ENCODE peak calls at places on chromosomes 7 and 10, in five cellular contexts. C, Y, P, H and Q are unnamed samples. For H3K36me3 and H3K9me3, the result is how much of the 10 kb centered on the place peaks cover.

GRCh38 chr7:11830582-11831382 is 1.2 kb downstream of the THSD7A start:
- DNase-seq in C (no peak), Y (no peak), P (no peak), H (no peak), Q (no peak)

GRCh38 chr7:43625453-43625852 is 42.5 kb downstream of the STK17A start:
- DNase-seq in C (no peak), Y (no peak), P (no peak), H (no peak), Q (no peak)

GRCh38 chr7:6446977-6447588 is 671 bp downstream of the DAGLB start:
- DNase-seq in C (peak), Y (peak), P (peak), H (peak), Q (peak)

GRCh38 chr10:48240196-48240595 is 34.3 kb downstream of the FRMPD2 start:
- DNase-seq in C (no peak), Y (no peak), P (no peak), H (no peak), Q (no peak)

GRCh38 chr7:8217200-8218068 is 44.5 kb downstream of the ICA1 start:
- DNase-seq in C (peak), Y (no peak), P (no peak), H (no peak), Q (no peak)

GRCh38 chr7:43700059-43700501 is 29.2 kb downstream of the COA1 start:
- DNase-seq in C (no peak), Y (no peak), P (no peak), H (no peak), Q (no peak)

GRCh38 chr10:114876602-114877300 is 55.2 kb downstream of the FHIP2A start:
- DNase-seq in C (peak), Y (peak), P (peak), H (peak), Q (peak)

GRCh38 chr10:49776851-49777250 is 14.7 kb upstream of the OGDHL start:
- DNase-seq in C (no peak), Y (no peak), P (no peak), H (no peak), Q (no peak)

GRCh38 chr7:28528899-28529298 is 116.6 kb downstream of the CREB5 start:
- DNase-seq in C (peak), Y (no peak), P (no peak), H (no peak), Q (no peak)

GRCh38 chr10:71396714-71397339 is at the start of gene CDH23:
- DNase-seq in C (peak), Y (peak), P (peak), H (no peak), Q (no peak)

GRCh38 chr10:33664070-33664469 is 329.6 kb upstream of the NRP1 start:
- DNase-seq in C (no peak), Y (no peak), P (no peak), H (no peak), Q (no peak)

DNA sequence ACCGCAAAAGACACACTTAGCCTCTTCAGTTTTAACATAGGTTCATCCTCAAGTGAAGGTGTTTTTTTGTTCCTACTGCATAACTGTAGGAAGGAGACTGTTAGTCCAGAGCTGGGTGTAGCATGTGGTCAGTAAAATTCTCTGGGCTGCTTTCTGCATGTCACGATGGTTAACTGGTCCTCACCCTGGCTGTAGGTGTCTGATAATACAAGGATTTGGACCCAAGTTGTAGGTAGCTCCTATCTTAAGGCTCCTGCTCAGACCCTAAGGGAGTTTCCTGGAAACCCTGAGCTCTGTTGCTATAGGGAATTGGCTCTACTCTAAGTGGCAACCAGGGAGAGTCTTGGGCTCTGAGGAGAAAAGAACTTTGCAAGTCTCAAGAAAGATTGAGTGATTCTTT is 112.9 kb downstream of the SAMD9 start:
- DNase-seq in C (no peak), Y (no peak), P (no peak), H (no peak), Q (no peak)
- H3K36me3 ChIP-seq in C (under half), Y (under half), P (under half), H (under half), Q (under half)

GRCh38 chr10:994836-995558 is 6.8 kb downstream of the GTPBP4 start:
- DNase-seq in C (no peak), Y (no peak), P (no peak), H (no peak), Q (no peak)

GRCh38 chr10:990808-991207 is 2.6 kb downstream of the GTPBP4 start:
- DNase-seq in C (no peak), Y (no peak), P (no peak), H (no peak), Q (no peak)

GRCh38 chr10:996031-996430 is 7.8 kb downstream of the GTPBP4 start:
- DNase-seq in C (no peak), Y (no peak), P (no peak), H (no peak), Q (no peak)

GRCh38 chr10:995559-995926 is 7.3 kb downstream of the GTPBP4 start:
- DNase-seq in C (no peak), Y (no peak), P (no peak), H (no peak), Q (no peak)

GRCh38 chr10:992523-993340 is 4.5 kb downstream of the GTPBP4 start:
- DNase-seq in C (no peak), Y (no peak), P (no peak), H (no peak), Q (no peak)
- TF ChIP-seq POLR2A in C (no peak), Y (no peak), P (no peak), H (no peak), Q (no peak)

DNA sequence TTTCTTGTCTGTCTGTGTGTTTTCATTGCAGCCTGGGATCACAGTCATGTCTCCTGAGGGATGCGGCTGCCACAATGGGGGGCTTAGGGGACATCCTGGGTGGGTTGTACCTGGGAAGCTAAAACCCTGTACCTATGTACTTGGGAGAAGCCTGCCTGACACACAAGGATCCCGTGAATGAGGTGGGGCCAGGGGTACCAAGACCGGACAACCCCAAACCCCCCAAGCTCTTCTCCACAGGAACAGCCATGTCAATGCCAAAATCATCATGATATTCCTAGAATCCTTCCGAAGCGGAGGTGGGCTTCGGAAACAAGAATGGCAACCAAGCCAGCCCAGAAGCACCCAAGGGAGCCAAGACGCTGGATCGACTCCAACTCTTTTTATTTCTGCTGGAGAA is 260.3 kb upstream of the TCERG1L start:
- DNase-seq in C (no peak), Y (no peak), P (no peak), H (no peak), Q (no peak)
- H3K9me3 ChIP-seq in C (under half), Y (under half), P (under half), H (under half), Q (under half)

GRCh38 chr7:30241767-30242166 is 42.6 kb upstream of the ZNRF2 start:
- DNase-seq in C (no peak), Y (no peak), P (no peak), H (no peak), Q (no peak)
- H3K36me3 ChIP-seq in C (under half), Y (under half), P (under half), H (under half), Q (under half)

DNA sequence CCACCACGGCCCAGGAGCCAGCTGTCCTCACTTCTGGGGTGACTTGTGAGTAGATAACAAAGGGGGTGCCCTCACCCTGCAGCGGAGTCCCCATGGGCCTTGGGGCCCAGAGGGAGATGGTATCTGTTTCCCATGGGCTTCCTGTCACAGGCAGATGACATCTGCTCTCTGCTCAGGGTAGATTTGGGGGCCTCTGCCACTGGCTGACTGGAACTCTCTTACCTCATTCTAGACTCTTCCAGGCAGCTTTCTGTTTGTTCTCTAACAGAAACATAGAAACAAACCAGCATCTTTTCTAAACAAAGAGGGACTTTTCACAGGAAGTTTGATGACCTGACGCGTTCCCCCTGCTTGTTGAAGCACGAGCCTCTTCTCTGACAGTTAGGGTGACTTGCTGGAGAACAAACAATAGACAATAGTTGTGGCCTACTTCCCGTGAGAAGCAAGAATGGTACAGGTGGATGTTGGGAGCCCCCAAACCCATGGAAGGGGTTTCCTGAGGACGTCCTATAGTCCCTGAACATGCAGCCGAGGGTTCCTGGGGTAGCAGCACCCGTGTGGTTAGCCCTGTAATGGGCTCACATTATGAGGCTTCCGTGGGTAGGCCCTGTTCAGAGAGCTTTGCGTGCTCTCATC is 61.6 kb downstream of the GRK5 start:
- DNase-seq in C (peak), Y (no peak), P (no peak), H (no peak), Q (no peak)
- TF ChIP-seq POLR2A in C (no peak), Y (no peak), P (no peak), H (no peak), Q (no peak)

GRCh38 chr10:129860396-129860795 is 103.7 kb downstream of the EBF3 start:
- DNase-seq in C (no peak), Y (no peak), P (no peak), H (no peak), Q (peak)
- H3K9me3 ChIP-seq in C (under half), Y (under half), P (under half), H (under half), Q (under half)

GRCh38 chr7:148400101-148400500 is 190.5 kb upstream of the C7orf33 start:
- DNase-seq in C (no peak), Y (no peak), P (no peak), H (no peak), Q (no peak)
- H3K36me3 ChIP-seq in C (under half), Y (under half), P (under half), H (under half), Q (under half)

DNA sequence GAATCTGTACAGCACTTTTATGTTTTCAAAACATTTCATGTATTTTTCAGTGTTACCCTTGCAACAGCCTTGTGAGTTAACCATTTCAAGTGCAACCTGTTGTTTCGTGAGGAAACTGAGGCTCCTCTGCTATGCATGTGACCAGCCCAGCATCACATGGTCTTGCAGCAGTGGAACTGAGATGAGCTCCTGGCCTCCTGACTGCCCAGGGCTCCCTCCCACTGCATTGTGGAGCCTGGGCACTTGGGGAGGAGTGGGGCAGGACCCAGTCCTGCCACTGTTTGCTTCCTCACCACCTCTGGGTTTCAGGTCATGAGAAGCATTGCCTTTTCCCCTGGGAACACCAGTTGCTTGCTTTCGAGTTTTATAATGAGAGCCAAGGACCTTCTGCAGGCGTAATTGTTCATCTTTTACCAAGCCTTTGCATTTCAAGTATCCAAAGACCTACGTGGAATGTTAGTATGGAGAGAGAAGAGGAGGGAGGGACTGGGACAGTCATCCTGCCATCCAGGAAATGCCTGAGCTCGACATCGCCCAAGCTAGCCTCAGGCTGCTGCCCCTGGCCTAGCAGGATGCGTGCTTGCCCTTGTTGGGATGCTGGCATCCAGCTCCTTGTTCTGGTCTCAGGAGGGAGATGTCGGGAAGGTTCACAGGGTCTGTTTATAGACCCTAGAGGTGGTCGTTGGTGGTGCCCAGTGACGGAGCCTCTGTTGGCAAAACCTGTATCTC is 32.3 kb upstream of the BHLHA15 start:
- DNase-seq in C (no peak), Y (no peak), P (no peak), H (no peak), Q (no peak)
- TF ChIP-seq POLR2A in C (no peak), Y (no peak), P (no peak), H (no peak), Q (no peak)